ENCODE peak calls at places on chromosomes 5 and 9, in seven cellular contexts. V is ecto neural progenitor cell; C is heart left ventricle; Z is activated CD4-positive, alpha-beta T cell treated with anti-CD3 and anti-CD28 coated beads, Interleukin-2, amount 50 U/mL, for 1 hour; P is activated CD8-positive, alpha-beta memory T cell treated with anti-CD3 and anti-CD28 coated beads for 1 hour; G is SK-MEL-5; L is HL-60. Y is an unnamed sample.

GRCh38 chr9:96215841-96216240 is 86.1 kb downstream of the HSD17B3 start:
- DNase-seq in V (no peak), C (no peak), Z (no peak), P (no peak), G (no peak), L (no peak), Y (no peak)

GRCh38 chr5:153807796-153808195 is 230.9 kb downstream of the FAM114A2 start:
- DNase-seq in V (no peak), C (no peak), Z (no peak), P (no peak), G (no peak), L (no peak), Y (no peak)

GRCh38 chr9:114282926-114283325 is 40.0 kb upstream of the ORM1 start:
- DNase-seq in V (peak), C (peak), Z (no peak), P (no peak), G (peak), L (peak), Y (no peak)

GRCh38 chr9:131187957-131188356 is 62.6 kb downstream of the NUP214 start:
- DNase-seq in V (no peak), C (no peak), Z (no peak), P (no peak), G (no peak), L (no peak), Y (no peak)

GRCh38 chr9:4581861-4582565 is 80.1 kb upstream of the PLPP6 start:
- DNase-seq in V (no peak), C (no peak), Z (no peak), P (no peak), G (no peak), L (no peak), Y (no peak)

GRCh38 chr5:160926428-160926827 is 74.4 kb upstream of the ATP10B start:
- DNase-seq in V (no peak), C (no peak), Z (no peak), P (no peak), G (no peak), L (no peak), Y (no peak)

GRCh38 chr5:155689403-155689802 is 637.6 kb upstream of the SGCD start:
- DNase-seq in V (no peak), C (no peak), Z (no peak), P (no peak), G (no peak), L (no peak), Y (no peak)

GRCh38 chr5:151063590-151063989 is 17.2 kb downstream of the TNIP1 start:
- DNase-seq in V (no peak), C (peak), Z (no peak), P (no peak), G (no peak), L (no peak), Y (no peak)

GRCh38 chr9:110058304-110058953 is 149.5 kb downstream of the C9orf152 start:
- DNase-seq in V (peak), C (no peak), Z (peak), P (no peak), G (peak), L (no peak), Y (peak)

GRCh38 chr9:109775516-109775915 is 4.5 kb upstream of the PALM2AKAP2 start:
- DNase-seq in V (no peak), C (no peak), Z (no peak), P (no peak), G (no peak), L (no peak), Y (no peak)

GRCh38 chr5:148011407-148012124 is 52.2 kb upstream of the SPINK5 start:
- DNase-seq in V (no peak), C (no peak), Z (no peak), P (no peak), G (no peak), L (peak), Y (peak)

GRCh38 chr9:132015866-132016265 is 63.8 kb downstream of the MED27 start:
- DNase-seq in V (no peak), C (no peak), Z (no peak), P (no peak), G (no peak), L (no peak), Y (no peak)

GRCh38 chr5:89037090-89037489 is 154.1 kb upstream of the MEF2C start:
- DNase-seq in V (no peak), C (no peak), Z (no peak), P (no peak), G (peak), L (no peak), Y (no peak)

GRCh38 chr9:129694265-129694664 is 28.8 kb downstream of the PRRX2 start:
- DNase-seq in V (no peak), C (no peak), Z (no peak), P (no peak), G (no peak), L (no peak), Y (no peak)

GRCh38 chr9:91817493-91818225 is 132.4 kb downstream of the ROR2 start:
- DNase-seq in V (no peak), C (no peak), Z (no peak), P (no peak), G (no peak), L (no peak), Y (no peak)

GRCh38 chr5:122182491-122182921 is 53.2 kb downstream of the ZNF474 start:
- DNase-seq in V (no peak), C (peak), Z (no peak), P (no peak), G (no peak), L (no peak), Y (no peak)

GRCh38 chr9:9754186-9754585 is 858.6 kb downstream of the PTPRD start:
- DNase-seq in V (no peak), C (no peak), Z (no peak), P (no peak), G (no peak), L (no peak), Y (no peak)

GRCh38 chr9:122261469-122261881 is 3.2 kb downstream of the RBM18 start:
- DNase-seq in V (no peak), C (peak), Z (no peak), P (no peak), G (peak), L (peak), Y (peak)

GRCh38 chr5:103624035-103624461 is 61.5 kb upstream of the NUDT12 start:
- DNase-seq in V (no peak), C (no peak), Z (no peak), P (no peak), G (no peak), L (no peak), Y (no peak)

GRCh38 chr9:110099236-110099741 is 108.7 kb downstream of the C9orf152 start:
- DNase-seq in V (no peak), C (no peak), Z (no peak), P (no peak), G (no peak), L (no peak), Y (no peak)

GRCh38 chr5:74670377-74671038 is 14.5 kb upstream of the HEXB start:
- DNase-seq in V (no peak), C (no peak), Z (no peak), P (no peak), G (no peak), L (no peak), Y (no peak)

Y was measured in HuH-7.